ENCODE peak calls at places on chromosomes 3 and 15, in seven cellular contexts. One of them, this sample, is unnamed.

GRCh38 chr15:50821476-50821875 is 56.0 kb upstream of the SPPL2A start:
- DNase-seq in fibroblast of lung: no peak
- DNase-seq in BJ: no peak
- DNase-seq in dorsolateral prefrontal cortex: no peak
- DNase-seq in A549: no peak
- DNase-seq in Panc1: no peak
- DNase-seq in HFFc6: no peak
- DNase-seq in this sample: no peak

GRCh38 chr3:102037209-102037608 is 187.9 kb downstream of the NFKBIZ start:
- DNase-seq in Panc1: no peak
- DNase-seq in A549: no peak
- DNase-seq in dorsolateral prefrontal cortex: no peak
- DNase-seq in HFFc6: no peak
- DNase-seq in BJ: no peak
- DNase-seq in fibroblast of lung: no peak
- DNase-seq in this sample: no peak

GRCh38 chr15:88652456-88653199 is 13.8 kb downstream of the ISG20 start:
- DNase-seq in BJ: no peak
- DNase-seq in fibroblast of lung: no peak
- DNase-seq in HFFc6: no peak
- DNase-seq in dorsolateral prefrontal cortex: no peak
- DNase-seq in A549: no peak
- DNase-seq in Panc1: no peak
- DNase-seq in this sample: no peak

GRCh38 chr15:40146037-40146436 is 14.8 kb upstream of the BUB1B start:
- DNase-seq in A549: peak
- DNase-seq in dorsolateral prefrontal cortex: no peak
- DNase-seq in Panc1: no peak
- DNase-seq in fibroblast of lung: peak
- DNase-seq in HFFc6: peak
- DNase-seq in BJ: no peak
- DNase-seq in this sample: no peak

GRCh38 chr3:172903642-172904041 is 153.1 kb downstream of the ECT2 start:
- DNase-seq in Panc1: no peak
- DNase-seq in fibroblast of lung: no peak
- DNase-seq in HFFc6: no peak
- DNase-seq in dorsolateral prefrontal cortex: no peak
- DNase-seq in A549: no peak
- DNase-seq in BJ: no peak
- DNase-seq in this sample: no peak

GRCh38 chr3:159763466-159764210 is 225.0 kb upstream of the IL12A start:
- DNase-seq in dorsolateral prefrontal cortex: peak
- DNase-seq in HFFc6: peak
- DNase-seq in BJ: no peak
- DNase-seq in fibroblast of lung: peak
- DNase-seq in A549: peak
- DNase-seq in Panc1: peak
- DNase-seq in this sample: peak

GRCh38 chr3:39065197-39065596 is 13.4 kb downstream of the WDR48 start:
- DNase-seq in BJ: no peak
- DNase-seq in A549: peak
- DNase-seq in HFFc6: peak
- DNase-seq in fibroblast of lung: peak
- DNase-seq in dorsolateral prefrontal cortex: no peak
- DNase-seq in Panc1: peak
- DNase-seq in this sample: no peak

GRCh38 chr3:184525337-184526157 is 36.0 kb upstream of the EPHB3 start:
- DNase-seq in HFFc6: no peak
- DNase-seq in A549: no peak
- DNase-seq in BJ: no peak
- DNase-seq in fibroblast of lung: no peak
- DNase-seq in Panc1: no peak
- DNase-seq in dorsolateral prefrontal cortex: no peak
- DNase-seq in this sample: no peak

GRCh38 chr3:176167272-176167671 is 1030.0 kb downstream of the TBL1XR1 start:
- DNase-seq in fibroblast of lung: no peak
- DNase-seq in HFFc6: no peak
- DNase-seq in A549: no peak
- DNase-seq in BJ: no peak
- DNase-seq in Panc1: no peak
- DNase-seq in dorsolateral prefrontal cortex: no peak
- DNase-seq in this sample: no peak

GRCh38 chr3:149473314-149473990 is 1.0 kb upstream of the TM4SF4 start:
- DNase-seq in A549: peak
- DNase-seq in HFFc6: peak
- DNase-seq in Panc1: peak
- DNase-seq in dorsolateral prefrontal cortex: no peak
- DNase-seq in fibroblast of lung: peak
- DNase-seq in BJ: peak
- DNase-seq in this sample: no peak

GRCh38 chr15:64213646-64214045 is 50.8 kb upstream of the PPIB start:
- DNase-seq in fibroblast of lung: no peak
- DNase-seq in HFFc6: no peak
- DNase-seq in dorsolateral prefrontal cortex: no peak
- DNase-seq in A549: no peak
- DNase-seq in BJ: no peak
- DNase-seq in Panc1: no peak
- DNase-seq in this sample: no peak

GRCh38 chr15:63708141-63708772 is 111.1 kb downstream of the FBXL22 start:
- DNase-seq in fibroblast of lung: no peak
- DNase-seq in HFFc6: no peak
- DNase-seq in Panc1: no peak
- DNase-seq in A549: no peak
- DNase-seq in dorsolateral prefrontal cortex: no peak
- DNase-seq in BJ: no peak
- DNase-seq in this sample: no peak

GRCh38 chr3:46076606-46077005 is 49.3 kb upstream of the XCR1 start:
- DNase-seq in A549: no peak
- DNase-seq in BJ: no peak
- DNase-seq in Panc1: no peak
- DNase-seq in HFFc6: no peak
- DNase-seq in fibroblast of lung: peak
- DNase-seq in dorsolateral prefrontal cortex: no peak
- DNase-seq in this sample: no peak

GRCh38 chr3:41769106-41769505 is 192.8 kb downstream of the ULK4 start:
- DNase-seq in BJ: no peak
- DNase-seq in HFFc6: no peak
- DNase-seq in A549: no peak
- DNase-seq in dorsolateral prefrontal cortex: no peak
- DNase-seq in fibroblast of lung: no peak
- DNase-seq in Panc1: no peak
- DNase-seq in this sample: no peak

GRCh38 chr3:124761250-124761796 is 31.1 kb downstream of the UMPS start:
- DNase-seq in dorsolateral prefrontal cortex: peak
- DNase-seq in HFFc6: peak
- DNase-seq in fibroblast of lung: peak
- DNase-seq in A549: peak
- DNase-seq in BJ: peak
- DNase-seq in Panc1: peak
- DNase-seq in this sample: peak

GRCh38 chr3:126372413-126373145 is 15.4 kb upstream of the KLF15 start:
- DNase-seq in Panc1: no peak
- DNase-seq in BJ: no peak
- DNase-seq in HFFc6: no peak
- DNase-seq in A549: no peak
- DNase-seq in fibroblast of lung: no peak
- DNase-seq in dorsolateral prefrontal cortex: no peak
- DNase-seq in this sample: no peak

GRCh38 chr3:138461696-138462295 is 27.4 kb downstream of the ESYT3 start:
- DNase-seq in A549: no peak
- DNase-seq in HFFc6: no peak
- DNase-seq in Panc1: no peak
- DNase-seq in fibroblast of lung: no peak
- DNase-seq in BJ: no peak
- DNase-seq in dorsolateral prefrontal cortex: no peak
- DNase-seq in this sample: no peak

GRCh38 chr3:161274691-161275298 is 53.7 kb downstream of the NMD3 start:
- DNase-seq in BJ: no peak
- DNase-seq in fibroblast of lung: peak
- DNase-seq in HFFc6: peak
- DNase-seq in A549: peak
- DNase-seq in dorsolateral prefrontal cortex: no peak
- DNase-seq in Panc1: no peak
- DNase-seq in this sample: no peak

GRCh38 chr15:97909291-97909891 is 51.1 kb upstream of the ARRDC4 start:
- DNase-seq in Panc1: peak
- DNase-seq in HFFc6: peak
- DNase-seq in A549: peak
- DNase-seq in dorsolateral prefrontal cortex: peak
- DNase-seq in fibroblast of lung: peak
- DNase-seq in BJ: no peak
- DNase-seq in this sample: peak

GRCh38 chr3:41328916-41329315 is 129.6 kb downstream of the CTNNB1 start:
- DNase-seq in dorsolateral prefrontal cortex: no peak
- DNase-seq in Panc1: no peak
- DNase-seq in A549: no peak
- DNase-seq in HFFc6: peak
- DNase-seq in BJ: no peak
- DNase-seq in fibroblast of lung: peak
- DNase-seq in this sample: no peak

DNA sequence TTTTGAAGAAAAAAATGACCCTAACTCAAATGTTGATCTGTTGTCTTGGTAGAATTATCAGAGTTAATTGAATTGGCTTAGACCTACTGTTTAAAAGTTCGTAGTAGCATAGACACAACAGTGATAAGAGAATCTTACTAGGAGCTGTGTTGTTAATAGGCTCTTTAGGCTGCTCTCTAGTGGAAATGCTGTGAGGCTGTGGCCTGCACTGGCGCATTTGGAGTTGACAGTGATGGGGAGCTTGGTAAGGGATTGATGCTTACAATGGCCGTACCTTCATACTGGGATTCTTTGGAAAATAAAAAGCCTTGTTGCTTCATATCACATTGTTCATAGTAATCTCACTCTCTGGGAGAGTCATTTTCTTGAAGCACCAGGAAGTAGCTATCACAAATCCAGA is 56.4 kb downstream of the CEP63 start:
- DNase-seq in A549: no peak
- DNase-seq in Panc1: no peak
- DNase-seq in fibroblast of lung: no peak
- DNase-seq in dorsolateral prefrontal cortex: no peak
- DNase-seq in BJ: no peak
- DNase-seq in HFFc6: no peak
- DNase-seq in this sample: no peak
- TF ChIP-seq CTCF in A549: no peak
- TF ChIP-seq CTCF in Panc1: peak
- TF ChIP-seq CTCF in fibroblast of lung: no peak
- TF ChIP-seq CTCF in dorsolateral prefrontal cortex: no peak
- TF ChIP-seq CTCF in BJ: no peak
- TF ChIP-seq CTCF in HFFc6: no peak
- TF ChIP-seq CTCF in this sample: no peak

GRCh38 chr3:152964901-152965609 is 130.1 kb downstream of the P2RY1 start:
- DNase-seq in BJ: no peak
- DNase-seq in HFFc6: no peak
- DNase-seq in Panc1: no peak
- DNase-seq in dorsolateral prefrontal cortex: no peak
- DNase-seq in fibroblast of lung: no peak
- DNase-seq in A549: no peak
- DNase-seq in this sample: no peak

GRCh38 chr3:152957488-152957887 is 122.6 kb downstream of the P2RY1 start:
- DNase-seq in fibroblast of lung: no peak
- DNase-seq in A549: no peak
- DNase-seq in Panc1: no peak
- DNase-seq in HFFc6: no peak
- DNase-seq in dorsolateral prefrontal cortex: no peak
- DNase-seq in BJ: no peak
- DNase-seq in this sample: no peak

GRCh38 chr3:152960684-152961083 is 125.8 kb downstream of the P2RY1 start:
- DNase-seq in dorsolateral prefrontal cortex: no peak
- DNase-seq in A549: peak
- DNase-seq in fibroblast of lung: no peak
- DNase-seq in Panc1: no peak
- DNase-seq in HFFc6: no peak
- DNase-seq in BJ: no peak
- DNase-seq in this sample: no peak

DNA sequence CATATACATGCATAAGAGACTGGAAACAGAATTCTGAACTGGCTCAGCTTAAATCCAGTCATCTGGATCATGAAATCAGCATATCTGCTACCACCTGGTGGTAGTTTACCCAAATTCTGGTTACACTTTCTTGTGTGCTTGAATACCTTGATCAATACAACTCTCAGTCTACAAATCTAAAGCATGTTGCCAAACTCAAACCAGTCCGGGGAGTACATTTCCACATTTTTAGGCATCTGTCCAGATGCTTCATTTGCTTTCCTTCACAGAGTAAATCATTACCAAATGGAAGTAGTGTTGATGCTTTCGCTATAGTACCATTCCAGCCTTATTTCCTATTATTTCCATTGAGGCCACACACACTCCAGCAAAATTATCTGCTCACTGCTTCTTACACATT is 126.4 kb downstream of the P2RY1 start:
- DNase-seq in HFFc6: no peak
- DNase-seq in BJ: no peak
- DNase-seq in fibroblast of lung: peak
- DNase-seq in dorsolateral prefrontal cortex: no peak
- DNase-seq in Panc1: no peak
- DNase-seq in A549: peak
- DNase-seq in this sample: peak
- TF ChIP-seq CTCF in HFFc6: peak
- TF ChIP-seq CTCF in BJ: peak
- TF ChIP-seq CTCF in fibroblast of lung: peak
- TF ChIP-seq CTCF in dorsolateral prefrontal cortex: no peak
- TF ChIP-seq CTCF in Panc1: peak
- TF ChIP-seq CTCF in A549: peak
- TF ChIP-seq CTCF in this sample: peak

GRCh38 chr15:36844453-36845094 is 255.8 kb downstream of the MEIS2 start:
- DNase-seq in Panc1: no peak
- DNase-seq in dorsolateral prefrontal cortex: no peak
- DNase-seq in fibroblast of lung: peak
- DNase-seq in A549: peak
- DNase-seq in BJ: no peak
- DNase-seq in HFFc6: no peak
- DNase-seq in this sample: no peak
- TF ChIP-seq CTCF in Panc1: no peak
- TF ChIP-seq CTCF in dorsolateral prefrontal cortex: no peak
- TF ChIP-seq CTCF in fibroblast of lung: no peak
- TF ChIP-seq CTCF in A549: no peak
- TF ChIP-seq CTCF in BJ: peak
- TF ChIP-seq CTCF in HFFc6: peak
- TF ChIP-seq CTCF in this sample: no peak

DNA sequence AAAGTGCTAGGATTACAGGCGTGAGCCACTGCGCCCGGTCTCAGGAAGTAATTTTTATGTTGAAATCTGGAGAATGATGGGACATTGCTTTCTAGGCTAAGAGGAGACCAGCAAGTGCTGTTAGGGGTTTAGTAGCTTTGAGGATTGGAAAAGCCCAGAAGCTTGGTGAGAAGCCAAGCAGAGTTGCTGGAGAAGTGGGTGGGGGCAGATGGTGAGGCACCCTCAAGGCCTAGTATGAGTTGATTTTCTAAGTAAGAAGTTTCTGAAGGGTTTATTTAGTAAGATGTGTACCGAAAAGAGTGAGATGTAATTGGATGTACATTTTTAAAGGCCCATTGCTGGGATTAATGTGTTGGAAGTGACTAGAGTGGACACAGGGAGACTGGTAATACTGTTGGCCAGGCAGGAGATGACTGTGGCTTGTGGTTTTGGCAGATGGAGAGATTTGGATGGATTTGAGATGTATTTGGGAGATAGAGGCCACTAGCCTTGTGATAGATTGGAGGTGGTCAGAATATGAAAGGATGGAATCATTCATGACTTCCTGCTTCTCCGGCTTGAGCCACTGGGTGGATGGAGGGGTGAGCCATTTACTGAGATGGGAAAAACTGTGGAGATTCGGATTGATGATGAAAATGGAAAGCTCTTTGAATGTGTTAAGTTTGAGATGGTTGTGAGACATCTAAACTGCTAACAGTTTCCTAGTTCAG is 2.3 kb downstream of the LRRC28 start:
- DNase-seq in Panc1: no peak
- DNase-seq in fibroblast of lung: peak
- DNase-seq in HFFc6: peak
- DNase-seq in dorsolateral prefrontal cortex: no peak
- DNase-seq in BJ: peak
- DNase-seq in A549: no peak
- DNase-seq in this sample: no peak
- TF ChIP-seq CTCF in Panc1: peak
- TF ChIP-seq CTCF in fibroblast of lung: no peak
- TF ChIP-seq CTCF in HFFc6: peak
- TF ChIP-seq CTCF in dorsolateral prefrontal cortex: no peak
- TF ChIP-seq CTCF in BJ: no peak
- TF ChIP-seq CTCF in A549: no peak
- TF ChIP-seq CTCF in this sample: no peak

This sample was measured in AG09319.